ENCODE peak calls at places on chromosomes 5 and 9, in six cellular contexts. Z is heart left ventricle; S is CD8-positive, alpha-beta memory T cell; U is heart right ventricle; D is cardiac muscle cell; Y is A673. J is an unnamed sample.

GRCh38 chr9:121765021-121765950 is 113.9 kb downstream of the DAB2IP start:
- DNase-seq in U (peak; percentile 77), Y (no peak), S (no peak), D (peak; percentile 63), Z (peak; percentile 59), J (peak; percentile 70)

GRCh38 chr9:131018621-131019020 is 9.6 kb downstream of the LAMC3 start:
- DNase-seq in D (no peak), Y (no peak), U (no peak), Z (no peak), S (no peak), J (no peak)

GRCh38 chr5:6682239-6682638 is 31.0 kb upstream of the TENT4A start:
- DNase-seq in Y (no peak), U (no peak), D (no peak), Z (no peak), S (no peak), J (no peak)

GRCh38 chr5:134902071-134902801 is 2.7 kb upstream of the PCBD2 start:
- DNase-seq in Y (peak; percentile 12), D (no peak), Z (no peak), S (no peak), U (no peak), J (no peak)

GRCh38 chr5:35857004-35857345 is 284 bp downstream of the IL7R start:
- DNase-seq in D (no peak), Z (no peak), S (no peak), Y (peak; percentile 17), U (no peak), J (no peak)

GRCh38 chr5:38045446-38045845 is 205.6 kb upstream of the GDNF start:
- DNase-seq in U (no peak), D (no peak), Y (no peak), Z (no peak), S (no peak), J (no peak)

GRCh38 chr5:4295663-4296339 is 700.2 kb downstream of the IRX1 start:
- DNase-seq in U (no peak), D (no peak), S (no peak), Z (no peak), Y (peak; percentile 3), J (no peak)

GRCh38 chr5:76804266-76804665 is 14.6 kb upstream of the F2RL1 start:
- DNase-seq in D (no peak), Z (no peak), Y (no peak), S (no peak), U (no peak), J (no peak)

GRCh38 chr5:151721812-151722391 is 35.2 kb upstream of the SPARC start:
- DNase-seq in Z (no peak), Y (no peak), S (no peak), U (no peak), D (no peak), J (no peak)

GRCh38 chr5:173984218-173984617 is 4.8 kb upstream of the C5orf47 start:
- DNase-seq in S (no peak), U (no peak), Y (no peak), D (peak; percentile 36), Z (no peak), J (no peak)

GRCh38 chr5:958701-959571 is 49.7 kb upstream of the NKD2 start:
- DNase-seq in Z (no peak), Y (no peak), U (peak; percentile 9), D (peak; percentile 92), S (no peak), J (peak; percentile 57)

GRCh38 chr5:171675511-171675910 is 110.1 kb upstream of the SMIM23 start:
- DNase-seq in Y (no peak), S (no peak), U (no peak), Z (no peak), D (no peak), J (no peak)

GRCh38 chr9:72915659-72916058 is 37.2 kb downstream of the ALDH1A1 start:
- DNase-seq in S (no peak), D (no peak), U (no peak), Z (no peak), Y (no peak), J (no peak)
- H3K4me3 ChIP-seq in S (no peak overlapping the region), D (no peak overlapping the region), U (no peak overlapping the region), Z (no peak overlapping the region), Y (no peak overlapping the region), J (no peak overlapping the region)

GRCh38 chr9:15873573-15874177 is 320.8 kb downstream of the CCDC171 start:
- DNase-seq in Z (no peak), Y (peak; percentile 67), U (no peak), D (peak; percentile 82), S (no peak), J (no peak)
- H3K27ac ChIP-seq in Z (no peak overlapping the region), Y (peak overlapping the region; percentile 77), U (no peak overlapping the region), D (no peak overlapping the region), S (no peak overlapping the region), J (no peak overlapping the region)

DNA sequence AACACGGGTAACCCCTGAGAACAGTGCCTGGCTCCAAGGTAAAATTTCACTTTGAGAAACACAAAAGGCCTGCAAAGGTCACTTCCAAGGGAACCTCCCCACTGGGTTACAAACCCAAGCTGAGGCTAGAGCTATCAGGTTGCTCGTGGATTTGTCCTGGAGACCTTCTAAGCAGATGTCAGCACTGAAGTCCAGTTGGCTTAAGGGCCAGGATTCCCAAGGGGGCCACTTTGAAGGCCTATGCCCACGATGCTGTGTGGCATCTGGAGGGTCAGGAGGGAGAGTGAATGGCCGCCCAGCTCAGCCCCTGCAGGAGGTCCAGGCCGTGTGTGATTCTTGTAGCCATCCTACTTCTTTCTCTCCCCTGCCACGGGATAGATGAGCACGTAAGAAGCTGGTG is 100.2 kb upstream of the FSTL4 start:
- DNase-seq in D (no peak), Z (no peak), U (no peak), S (no peak), Y (no peak), J (no peak)
- H3K4me1 ChIP-seq in D (no peaks in the 10 kb centered on the region), Z (peaks cover 4% of the 10 kb centered on the region), U (no peaks in the 10 kb centered on the region), S (no peaks in the 10 kb centered on the region), Y (no peaks in the 10 kb centered on the region), J (no peaks in the 10 kb centered on the region)

GRCh38 chr5:176450077-176450476 is 1.9 kb downstream of the FAF2 start:
- DNase-seq in S (no peak), Y (no peak), D (no peak), U (no peak), Z (no peak), J (no peak)
- H3K4me3 ChIP-seq in S (no peak overlapping the region), Y (peak overlapping the region; percentile 99), D (no peak overlapping the region), U (no peak overlapping the region), Z (no peak overlapping the region), J (no peak overlapping the region)

GRCh38 chr5:180072256-180072548 is 643 bp upstream of the RNF130 start:
- DNase-seq in U (no peak), Z (no peak), Y (no peak), D (no peak), S (no peak), J (no peak)
- H3K27ac ChIP-seq in U (peak overlapping the region; percentile 96), Z (peak overlapping the region; percentile 99), Y (peak overlapping the region; percentile 82), D (no peak overlapping the region), S (peak overlapping the region; percentile 38), J (peak overlapping the region; percentile 94)

GRCh38 chr9:133114451-133114885 is 6.6 kb downstream of the RALGDS start:
- DNase-seq in U (peak; percentile 65), Z (peak; percentile 65), S (no peak), D (no peak), Y (peak; percentile 39), J (peak; percentile 14)
- H3K4me1 ChIP-seq in U (peaks cover 75% of the 10 kb centered on the region), Z (peaks cover 78% of the 10 kb centered on the region), S (peaks cover 59% of the 10 kb centered on the region), D (peaks cover 38% of the 10 kb centered on the region), Y (peaks cover 34% of the 10 kb centered on the region), J (peaks cover 27% of the 10 kb centered on the region)

GRCh38 chr9:117547321-117547720 is 132.5 kb upstream of the ASTN2 start:
- DNase-seq in S (no peak), Y (no peak), U (no peak), D (no peak), Z (no peak), J (no peak)
- H3K4me3 ChIP-seq in S (no peak overlapping the region), Y (no peak overlapping the region), U (no peak overlapping the region), D (no peak overlapping the region), Z (no peak overlapping the region), J (no peak overlapping the region)

GRCh38 chr5:123193176-123193575 is 104.1 kb downstream of the PRDM6 start:
- DNase-seq in Y (no peak), U (no peak), Z (no peak), S (no peak), D (no peak), J (no peak)
- H3K27ac ChIP-seq in Y (no peak overlapping the region), U (no peak overlapping the region), Z (no peak overlapping the region), S (no peak overlapping the region), D (no peak overlapping the region), J (no peak overlapping the region)

GRCh38 chr9:111632051-111632450 is 917 bp downstream of the DNAJC25 start:
- DNase-seq in S (no peak), U (no peak), Z (no peak), D (no peak), Y (no peak), J (no peak)

GRCh38 chr9:111631071-111631971 is at the start of gene DNAJC25:
- DNase-seq in Y (peak; percentile 99), D (peak; percentile 99), Z (peak; percentile 96), S (peak; percentile 98), U (peak; percentile 96), J (peak; percentile 95)

GRCh38 chr9:111633389-111633736 is 2.2 kb downstream of the DNAJC25 start:
- DNase-seq in S (no peak), Y (no peak), U (no peak), D (no peak), Z (no peak), J (no peak)

GRCh38 chr9:111632695-111633388 is 1.7 kb downstream of the DNAJC25 start:
- DNase-seq in Y (peak; percentile 77), Z (no peak), S (no peak), D (no peak), U (no peak), J (no peak)

DNA sequence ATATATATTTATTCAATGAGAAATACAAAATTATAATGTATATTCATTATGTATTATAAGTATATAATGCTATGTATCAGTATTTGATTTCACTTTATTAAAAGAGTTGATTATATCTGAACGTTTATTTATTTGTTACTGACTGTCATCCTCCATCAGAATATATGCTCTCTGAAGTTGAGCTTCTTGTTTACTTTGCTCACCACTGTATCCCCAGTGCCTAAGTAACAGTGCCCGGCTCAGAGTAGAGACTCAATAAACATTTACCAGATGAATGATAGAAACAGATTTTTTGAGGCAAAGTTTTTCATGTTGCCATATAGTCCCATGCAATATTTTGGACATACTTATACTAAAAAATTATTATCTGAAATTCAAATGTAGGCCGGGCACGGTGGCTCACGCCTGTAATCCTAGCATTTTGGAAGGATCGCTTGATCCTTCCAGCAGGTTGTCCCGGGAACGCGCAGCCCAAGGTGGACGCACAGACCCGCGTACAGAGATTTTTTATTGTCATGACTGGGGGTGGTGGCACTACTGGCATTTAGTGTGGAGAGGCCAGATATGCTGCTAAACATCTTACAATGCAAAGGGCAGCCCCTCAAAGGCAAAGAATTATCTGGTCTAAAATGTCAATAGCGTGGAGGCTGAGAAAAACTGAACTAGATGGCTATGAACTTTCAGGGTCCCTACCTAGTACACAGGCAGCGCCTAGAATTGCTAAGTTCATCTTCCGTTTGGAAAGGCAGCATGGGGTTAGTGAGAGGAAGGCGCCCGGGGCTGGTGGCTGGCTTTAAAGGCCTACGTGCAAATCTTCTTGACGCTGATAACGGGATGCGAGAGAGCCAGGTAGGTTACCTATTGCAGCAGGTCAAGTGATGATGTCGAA is 708 bp upstream of the DNAJC25 start:
- DNase-seq in Y (no peak), U (no peak), D (no peak), Z (no peak), S (no peak), J (no peak)
- H3K4me1 ChIP-seq in Y (peaks cover 18% of the 10 kb centered on the region), U (peaks cover 40% of the 10 kb centered on the region), D (peaks cover 27% of the 10 kb centered on the region), Z (peaks cover 43% of the 10 kb centered on the region), S (peaks cover 20% of the 10 kb centered on the region), J (no peaks in the 10 kb centered on the region)